ENCODE peak calls at places on chromosomes 11 and 22, in eight cellular contexts. K is dorsolateral prefrontal cortex, V is pancreas, R is DND-41, E is kidney epithelial cell, W is HCT116, Y is choroid plexus epithelial cell, Q is activated B cell treated with CpG ODN at 0.5 μM for 24 hours. G is an unnamed sample.

GRCh38 chr11:95398437-95399112 is 167.6 kb upstream of the SESN3 start:
- DNase-seq in E (no peak), K (no peak), Y (peak), R (no peak), V (no peak), Q (no peak), W (no peak), G (no peak)

GRCh38 chr11:65887723-65888162 is 528 bp downstream of the FIBP start:
- DNase-seq in V (no peak), W (no peak), Y (no peak), E (no peak), K (no peak), Q (no peak), R (peak), G (no peak)

GRCh38 chr11:103016031-103016430 is 60.5 kb upstream of the MMP13 start:
- DNase-seq in E (peak), Y (no peak), Q (no peak), R (no peak), W (no peak), K (no peak), V (no peak), G (no peak)

GRCh38 chr11:35038211-35038930 is 100.6 kb upstream of the CD44 start:
- DNase-seq in W (no peak), R (no peak), K (no peak), E (no peak), Q (no peak), V (no peak), Y (peak), G (no peak)

GRCh38 chr11:135006800-135007199 is 594.8 kb upstream of the B3GAT1 start:
- DNase-seq in Q (no peak), K (no peak), V (no peak), Y (no peak), W (no peak), R (no peak), E (no peak), G (no peak)

GRCh38 chr11:75562836-75563484 is 907 bp downstream of the SERPINH1 start:
- DNase-seq in K (no peak), E (no peak), W (no peak), R (no peak), Y (peak), Q (no peak), V (no peak), G (no peak)

GRCh38 chr11:80103149-80103859 is 662.5 kb upstream of the TENM4 start:
- DNase-seq in W (no peak), R (no peak), K (no peak), V (no peak), Q (no peak), Y (peak), E (peak), G (no peak)

GRCh38 chr11:116901211-116901610 is 63.8 kb upstream of the APOA1 start:
- DNase-seq in K (no peak), E (no peak), R (no peak), W (no peak), V (no peak), Q (no peak), Y (no peak), G (no peak)

GRCh38 chr11:134425413-134425812 is 13.4 kb upstream of the B3GAT1 start:
- DNase-seq in V (no peak), E (no peak), Q (no peak), K (no peak), W (no peak), R (no peak), Y (no peak), G (no peak)

GRCh38 chr22:39908737-39909136 is 7.9 kb downstream of the GRAP2 start:
- DNase-seq in Y (peak), W (no peak), Q (no peak), R (no peak), V (no peak), K (no peak), E (no peak), G (no peak)

GRCh38 chr22:38872831-38873248 is 824 bp upstream of the CBX6 start:
- DNase-seq in K (no peak), Y (peak), W (no peak), E (no peak), R (peak), Q (peak), V (peak), G (no peak)

GRCh38 chr22:22450343-22450839 is 58.2 kb downstream of the ZNF280B start:
- DNase-seq in E (no peak), K (no peak), V (no peak), Q (peak), W (no peak), Y (no peak), R (no peak), G (peak)

GRCh38 chr11:47928426-47928825 is 51.9 kb upstream of the PTPRJ start:
- DNase-seq in Q (no peak), R (no peak), Y (no peak), V (no peak), E (no peak), W (no peak), K (no peak), G (no peak)

GRCh38 chr11:1118755-1119275 is 38.9 kb upstream of the MUC5AC start:
- DNase-seq in R (no peak), E (no peak), Q (no peak), W (no peak), Y (no peak), V (peak), K (no peak), G (no peak)

GRCh38 chr22:46614070-46614931 is 5.9 kb upstream of the GRAMD4 start:
- DNase-seq in Q (no peak), V (no peak), R (peak), K (no peak), W (no peak), Y (no peak), E (no peak), G (peak)

GRCh38 chr11:86983071-86983488 is 27.9 kb upstream of the FZD4 start:
- DNase-seq in W (no peak), R (no peak), V (no peak), Y (peak), E (no peak), Q (no peak), K (no peak), G (no peak)

GRCh38 chr11:75527130-75527529 is 1.4 kb upstream of the GDPD5 start:
- DNase-seq in Q (no peak), E (no peak), W (no peak), V (no peak), R (no peak), Y (no peak), K (no peak), G (no peak)

GRCh38 chr11:113906038-113906437 is 1.4 kb downstream of the HTR3B start:
- DNase-seq in K (no peak), Y (peak), V (no peak), R (no peak), W (peak), Q (no peak), E (no peak), G (no peak)

GRCh38 chr11:88535916-88536547 is 198.5 kb upstream of the CTSC start:
- DNase-seq in R (no peak), Q (no peak), Y (peak), K (no peak), W (peak), E (peak), V (no peak), G (no peak)

GRCh38 chr11:2139691-2140337 is 625 bp upstream of the IGF2 start:
- DNase-seq in Q (no peak), W (no peak), K (no peak), Y (no peak), R (no peak), V (no peak), E (no peak), G (no peak)

GRCh38 chr11:44787981-44788380 is 61.2 kb downstream of the TSPAN18 start:
- DNase-seq in V (no peak), R (no peak), K (no peak), W (no peak), Q (no peak), Y (no peak), E (no peak), G (no peak)

GRCh38 chr11:129426776-129427175 is 51.1 kb downstream of the BARX2 start:
- DNase-seq in V (no peak), Y (no peak), W (no peak), R (no peak), E (no peak), Q (no peak), K (no peak), G (no peak)

GRCh38 chr11:48105096-48105990 is 111.3 kb upstream of the OR4B1 start:
- DNase-seq in Y (no peak), Q (no peak), V (no peak), K (no peak), W (no peak), R (no peak), E (no peak), G (no peak)

GRCh38 chr11:6418199-6418957 is 516 bp downstream of the APBB1 start:
- DNase-seq in W (no peak), R (no peak), V (no peak), E (no peak), Y (peak), K (no peak), Q (no peak), G (no peak)

GRCh38 chr22:23684561-23685031 is 6.2 kb upstream of the RGL4 start:
- DNase-seq in R (no peak), W (no peak), Y (no peak), Q (no peak), V (no peak), E (no peak), K (no peak), G (no peak)

GRCh38 chr22:27773236-27773550 is 28.4 kb downstream of the MN1 start:
- DNase-seq in V (no peak), Y (no peak), R (no peak), W (no peak), K (no peak), Q (no peak), E (no peak), G (no peak)

GRCh38 chr22:50436841-50437341 is 37.9 kb downstream of the SBF1 start:
- DNase-seq in E (no peak), Q (no peak), Y (no peak), V (no peak), R (no peak), K (no peak), W (no peak), G (no peak)

GRCh38 chr11:267491-267994 is 10.7 kb upstream of the NLRP6 start:
- DNase-seq in Q (peak), E (no peak), V (no peak), R (peak), K (no peak), W (no peak), Y (no peak), G (no peak)

GRCh38 chr11:73154178-73154577 is 12.1 kb upstream of the FCHSD2 start:
- DNase-seq in E (no peak), Y (no peak), R (peak), V (no peak), W (no peak), K (no peak), Q (peak), G (peak)

GRCh38 chr11:118918686-118919280 is 6.9 kb downstream of the BCL9L start:
- DNase-seq in V (peak), R (peak), Q (no peak), K (no peak), E (no peak), W (no peak), Y (peak), G (no peak)

GRCh38 chr22:43828711-43829447 is 16.8 kb upstream of the EFCAB6 start:
- DNase-seq in R (no peak), E (no peak), Q (no peak), Y (peak), K (no peak), W (no peak), V (no peak), G (peak)
- TF ChIP-seq CTCF in R (no peak), E (no peak), Q (no peak), Y (peak), K (peak), W (peak), V (no peak), G (no peak)

GRCh38 chr11:67629386-67630229 is at the start of gene NUDT8:
- DNase-seq in E (no peak), R (peak), K (peak), Q (peak), Y (peak), V (peak), W (peak), G (peak)
- TF ChIP-seq CTCF in E (peak), R (peak), K (peak), Q (no peak), Y (peak), V (peak), W (peak), G (peak)

GRCh38 chr22:41367039-41367679 is 14.6 kb upstream of the TEF start:
- DNase-seq in E (peak), V (peak), W (peak), Y (peak), K (peak), R (no peak), Q (no peak), G (no peak)
- TF ChIP-seq CTCF in E (peak), V (no peak), W (peak), Y (peak), K (peak), R (no peak), Q (no peak), G (no peak)

GRCh38 chr11:8068605-8069221 is 12.3 kb upstream of the TUB start:
- DNase-seq in Q (no peak), E (peak), R (no peak), V (peak), Y (peak), K (no peak), W (no peak), G (no peak)

GRCh38 chr11:8067929-8068575 is 13.0 kb upstream of the TUB start:
- DNase-seq in W (no peak), R (no peak), Q (no peak), Y (no peak), V (peak), E (no peak), K (no peak), G (no peak)

GRCh38 chr11:8071616-8072581 is 9.1 kb upstream of the TUB start:
- DNase-seq in E (no peak), W (no peak), V (peak), Y (no peak), Q (peak), K (no peak), R (no peak), G (no peak)

GRCh38 chr11:8069771-8070170 is 11.2 kb upstream of the TUB start:
- DNase-seq in R (no peak), W (no peak), Q (no peak), Y (no peak), E (no peak), V (peak), K (no peak), G (no peak)

GRCh38 chr11:8070417-8071101 is 10.5 kb upstream of the TUB start:
- DNase-seq in Y (peak), E (no peak), Q (no peak), K (no peak), W (peak), R (no peak), V (peak), G (no peak)
- TF ChIP-seq CTCF in Y (peak), E (peak), Q (no peak), K (peak), W (peak), R (peak), V (no peak), G (no peak)

DNA sequence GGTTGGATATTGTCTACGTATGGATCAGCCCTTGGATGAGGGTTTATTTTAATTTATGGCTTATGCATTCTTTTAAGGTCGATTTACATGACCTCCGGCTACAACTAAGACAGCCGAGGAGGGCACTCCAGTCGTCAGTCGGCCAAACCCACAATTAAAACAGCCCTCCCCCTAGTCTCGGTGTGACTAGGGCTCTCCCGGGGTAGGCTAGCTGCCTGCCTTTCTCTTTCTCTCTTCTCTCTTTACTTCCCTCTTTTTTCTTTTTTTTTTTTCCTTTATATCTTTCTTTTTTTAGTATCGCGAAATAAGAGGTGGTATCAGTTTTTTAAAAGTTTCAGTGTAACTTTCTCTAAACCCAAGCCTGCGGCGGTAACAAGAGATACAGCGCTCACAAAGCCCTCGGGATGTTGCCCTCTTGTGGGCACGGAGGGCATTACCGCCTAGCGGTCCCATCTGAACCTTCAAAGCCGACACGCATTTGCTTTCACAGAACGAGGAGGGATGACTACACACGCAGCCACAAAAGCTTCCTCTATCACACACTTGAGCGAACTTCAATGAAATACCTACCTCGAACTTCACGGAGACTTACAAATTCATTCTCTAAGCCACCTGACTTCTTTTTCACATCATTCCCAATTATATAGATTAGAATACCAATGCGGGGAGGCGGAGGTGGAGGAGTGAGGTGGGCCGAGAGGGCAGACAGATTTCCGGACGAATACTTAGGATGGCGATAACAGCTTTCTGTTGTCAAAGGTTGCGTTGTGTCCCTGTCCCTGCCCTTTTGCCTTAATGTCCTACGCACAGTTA is 132.3 kb upstream of the C11orf58 start:
- DNase-seq in Y (peak), K (peak), Q (peak), V (peak), R (peak), W (peak), E (peak), G (peak)
- TF ChIP-seq CTCF in Y (peak), K (peak), Q (no peak), V (peak), R (peak), W (peak), E (peak), G (peak)

GRCh38 chr11:76999597-76999996 is 34.6 kb upstream of the B3GNT6 start:
- DNase-seq in W (no peak), E (no peak), Q (no peak), V (no peak), Y (no peak), R (no peak), K (no peak), G (no peak)
- TF ChIP-seq CTCF in W (no peak), E (no peak), Q (no peak), V (no peak), Y (no peak), R (no peak), K (no peak), G (no peak)